ENCODE peak calls at places on chromosomes 2 and 18, in four cellular contexts. Q is left cardiac atrium, L is ascending aorta, O is endothelial cell. P is an unnamed sample.
A peak's percentile ranks its signal among the peaks of the same experiment; 100 is the strongest.

GRCh38 chr18:49491534-49491856 is 4.5 kb upstream of the C18orf32 start:
- DNase-seq in Q (no peak), L (no peak), O (no peak), P (no peak)

GRCh38 chr2:134999536-134999935 is 47.7 kb downstream of the MAP3K19 start:
- DNase-seq in Q (no peak), L (no peak), O (no peak), P (no peak)

GRCh38 chr2:148932536-148932935 is 57.5 kb downstream of the KIF5C start:
- DNase-seq in Q (no peak), L (no peak), O (no peak), P (no peak)

GRCh38 chr18:49055787-49056186 is 105.0 kb upstream of the SMAD7 start:
- DNase-seq in Q (peak; percentile 83), L (peak; percentile 32), O (no peak), P (peak; percentile 85)

GRCh38 chr18:43277164-43277600 is at the start of gene SYT4:
- DNase-seq in Q (peak; percentile 56), L (no peak), O (peak; percentile 77), P (no peak)

GRCh38 chr2:22282902-22283301 is 1102.1 kb upstream of the KLHL29 start:
- DNase-seq in Q (no peak), L (no peak), O (no peak), P (no peak)

GRCh38 chr2:238456966-238457926 is 30.5 kb downstream of the ASB1 start:
- DNase-seq in Q (no peak), L (no peak), O (no peak), P (no peak)

GRCh38 chr18:45122510-45122909 is 441.8 kb downstream of the SETBP1 start:
- DNase-seq in Q (no peak), L (no peak), O (no peak), P (no peak)

GRCh38 chr2:74290066-74290465 is 53.1 kb downstream of the SLC4A5 start:
- DNase-seq in Q (no peak), L (no peak), O (no peak), P (no peak)

GRCh38 chr2:145874466-145874865 is 1354.5 kb upstream of the ZEB2 start:
- DNase-seq in Q (peak; percentile 21), L (no peak), O (no peak), P (no peak)

GRCh38 chr2:27518782-27519113 is 22.1 kb downstream of the GCKR start:
- DNase-seq in Q (no peak), L (no peak), O (no peak), P (no peak)

GRCh38 chr2:56587456-56587855 is 403.7 kb downstream of the CCDC85A start:
- DNase-seq in Q (no peak), L (no peak), O (no peak), P (no peak)

GRCh38 chr2:71791051-71791450 is 337.7 kb downstream of the DYSF start:
- DNase-seq in Q (no peak), L (no peak), O (no peak), P (no peak)

GRCh38 chr2:241064008-241064801 is 37.9 kb downstream of the MTERF4 start:
- DNase-seq in Q (no peak), L (no peak), O (peak; percentile 13), P (peak; percentile 69)

GRCh38 chr2:241894681-241895426 is 25.3 kb downstream of the RTP5 start:
- DNase-seq in Q (peak; percentile 28), L (no peak), O (no peak), P (peak; percentile 69)

GRCh38 chr2:120389036-120389391 is 43.1 kb downstream of the INHBB start:
- DNase-seq in Q (peak; percentile 11), L (no peak), O (no peak), P (peak; percentile 14)

GRCh38 chr2:19747310-19748072 is 154.3 kb downstream of the TTC32 start:
- DNase-seq in Q (no peak), L (no peak), O (no peak), P (no peak)

GRCh38 chr2:54556659-54557121 is 100.6 kb downstream of the SPTBN1 start:
- DNase-seq in Q (no peak), L (no peak), O (no peak), P (no peak)

GRCh38 chr2:104872866-104873688 is 19.2 kb downstream of the POU3F3 start:
- DNase-seq in Q (peak; percentile 68), L (no peak), O (peak; percentile 73), P (no peak)

GRCh38 chr18:12750076-12750707 is 47.4 kb downstream of the PSMG2 start:
- DNase-seq in Q (no peak), L (no peak), O (no peak), P (no peak)